ENCODE peak calls at places on chromosomes 3 and 15, in five cellular contexts. D is HCT116, P is breast epithelium, H is GM23338, I is sigmoid colon. O is an unnamed sample.

GRCh38 chr3:13587442-13587841 is 38.5 kb downstream of the FBLN2 start:
- DNase-seq in P (no peak), H (peak; percentile 50), D (no peak), I (peak; percentile 24), O (no peak)

GRCh38 chr3:59251899-59252298 is 202.1 kb upstream of the CFAP20DC start:
- DNase-seq in H (no peak), I (no peak), P (no peak), D (no peak), O (no peak)

GRCh38 chr15:70762469-70763119 is 764 bp downstream of the UACA start:
- DNase-seq in P (peak; percentile 45), D (peak; percentile 8), I (peak; percentile 74), H (peak; percentile 53), O (peak; percentile 87)

GRCh38 chr3:100261481-100261903 is 700 bp downstream of the TBC1D23 start:
- DNase-seq in I (no peak), P (no peak), H (no peak), D (no peak), O (no peak)

GRCh38 chr3:115239717-115240116 is 92.6 kb upstream of the ZBTB20 start:
- DNase-seq in H (no peak), I (peak; percentile 60), P (no peak), D (peak; percentile 90), O (no peak)

GRCh38 chr3:158168996-158169573 is 59.2 kb downstream of the RSRC1 start:
- DNase-seq in D (no peak), H (no peak), I (no peak), P (no peak), O (no peak)

GRCh38 chr3:170918715-170919114 is 10.3 kb upstream of the EIF5A2 start:
- DNase-seq in P (no peak), I (no peak), D (no peak), H (peak; percentile 20), O (no peak)

GRCh38 chr3:29265673-29266072 is 15.2 kb upstream of the RBMS3 start:
- DNase-seq in P (no peak), I (no peak), D (no peak), H (no peak), O (no peak)

GRCh38 chr3:130539005-130539404 is 22.0 kb downstream of the COL6A6 start:
- DNase-seq in I (no peak), H (peak; percentile 84), D (peak; percentile 40), P (no peak), O (peak; percentile 15)

GRCh38 chr3:33438871-33439270 is 1.3 kb downstream of the UBP1 start:
- DNase-seq in H (no peak), D (no peak), P (no peak), I (no peak), O (no peak)

GRCh38 chr3:87333393-87333892 is 57.1 kb upstream of the POU1F1 start:
- DNase-seq in H (no peak), D (peak; percentile 79), I (no peak), P (no peak), O (no peak)

GRCh38 chr15:59306520-59307163 is 66.0 kb downstream of the MYO1E start:
- DNase-seq in H (no peak), I (no peak), D (no peak), P (no peak), O (no peak)

GRCh38 chr3:87206070-87206469 is 21.0 kb upstream of the CHMP2B start:
- DNase-seq in D (no peak), H (no peak), I (no peak), P (no peak), O (no peak)

GRCh38 chr15:93831641-93832040 is 399.7 kb upstream of the MCTP2 start:
- DNase-seq in P (no peak), H (no peak), D (no peak), I (no peak), O (no peak)

GRCh38 chr15:96324192-96324895 is 6.2 kb upstream of the NR2F2 start:
- DNase-seq in D (no peak), H (no peak), P (no peak), I (peak; percentile 82), O (no peak)

GRCh38 chr15:60620707-60621106 is 141.8 kb upstream of the ICE2 start:
- DNase-seq in I (peak; percentile 86), D (no peak), P (no peak), H (peak; percentile 66), O (peak; percentile 41)

GRCh38 chr15:80915462-80915861 is 74.2 kb downstream of the MESD start:
- DNase-seq in I (no peak), D (no peak), P (no peak), H (peak; percentile 88), O (no peak)

GRCh38 chr3:186882881-186883685 is 40.6 kb downstream of the ADIPOQ start:
- DNase-seq in P (no peak), I (no peak), D (peak; percentile 48), H (no peak), O (no peak)

GRCh38 chr3:189621948-189622603 is 9.1 kb upstream of the TP63 start:
- DNase-seq in P (peak; percentile 45), I (no peak), D (no peak), H (no peak), O (no peak)

GRCh38 chr3:112390783-112391641 is 58.1 kb downstream of the CD200 start:
- DNase-seq in P (peak; percentile 40), H (peak; percentile 72), I (no peak), D (no peak), O (no peak)

GRCh38 chr3:13747627-13748026 is 132.2 kb downstream of the WNT7A start:
- DNase-seq in H (no peak), P (no peak), I (no peak), D (no peak), O (no peak)

GRCh38 chr3:46668591-46668990 is 24.9 kb downstream of the ALS2CL start:
- DNase-seq in H (no peak), P (no peak), D (no peak), I (peak; percentile 44), O (no peak)

GRCh38 chr3:127671523-127672428 is 976 bp upstream of the ABTB1 start:
- DNase-seq in H (peak; percentile 32), D (no peak), P (no peak), I (peak; percentile 69), O (peak; percentile 22)

GRCh38 chr3:50353231-50354004 is 2.8 kb downstream of the CYB561D2 start:
- DNase-seq in D (no peak), H (no peak), I (no peak), P (no peak), O (peak; percentile 63)
- TF ChIP-seq POLR2AphosphoS5 in D (no peak), H (no peak), I (no peak), P (no peak), O (no peak)

GRCh38 chr3:15860014-15860934 is 62.5 kb upstream of the ANKRD28 start:
- DNase-seq in I (peak; percentile 75), H (peak; percentile 76), D (peak; percentile 49), P (peak; percentile 22), O (peak; percentile 25)

GRCh38 chr3:15859507-15860013 is 61.8 kb upstream of the ANKRD28 start:
- DNase-seq in H (peak; percentile 84), P (peak; percentile 74), I (peak; percentile 87), D (peak; percentile 52), O (peak; percentile 89)

GRCh38 chr3:15861163-15861562 is 63.4 kb upstream of the ANKRD28 start:
- DNase-seq in P (no peak), D (no peak), H (no peak), I (no peak), O (no peak)

GRCh38 chr3:15858547-15859506 is 61.0 kb upstream of the ANKRD28 start:
- DNase-seq in H (peak; percentile 86), I (no peak), P (peak; percentile 29), D (no peak), O (peak; percentile 80)
- TF ChIP-seq POLR2AphosphoS5 in H (no peak), I (no peak), P (peak; percentile 8), D (peak; percentile 30), O (no peak)

GRCh38 chr15:98565566-98565965 is 82.8 kb upstream of the IGF1R start:
- DNase-seq in H (no peak), I (no peak), P (no peak), D (no peak), O (no peak)

GRCh38 chr15:98567951-98568350 is 80.4 kb upstream of the IGF1R start:
- DNase-seq in D (no peak), I (no peak), P (no peak), H (no peak), O (no peak)

GRCh38 chr15:98561169-98561941 is 87.0 kb upstream of the IGF1R start:
- DNase-seq in I (no peak), P (no peak), D (no peak), H (no peak), O (no peak)

GRCh38 chr15:98560338-98560737 is 88.0 kb upstream of the IGF1R start:
- DNase-seq in H (no peak), D (no peak), I (no peak), P (no peak), O (no peak)

DNA sequence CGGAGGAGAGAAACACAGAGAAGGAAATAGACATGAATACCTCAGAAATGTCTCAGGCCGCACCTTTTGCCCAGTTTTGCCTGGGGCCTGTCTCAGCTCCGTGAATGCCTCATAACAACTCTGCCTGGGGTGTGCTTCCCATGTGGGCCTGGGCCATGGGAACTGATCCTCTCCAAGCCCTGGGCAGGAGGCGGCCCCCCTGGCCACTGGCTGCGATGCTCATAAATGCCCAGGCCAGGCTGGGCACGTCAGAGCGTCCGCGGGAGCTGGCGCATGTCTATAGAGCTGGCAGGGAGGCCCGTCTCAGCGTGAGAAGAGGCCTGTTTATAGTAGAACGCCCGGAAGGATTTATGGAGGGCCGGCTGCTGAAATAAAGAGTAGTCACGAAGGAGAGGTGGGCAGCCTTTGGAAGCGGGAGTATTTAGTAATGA is 86.0 kb upstream of the IGF1R start:
- DNase-seq in P (no peak), I (peak; percentile 94), D (no peak), H (no peak), O (peak; percentile 50)
- TF ChIP-seq POLR2AphosphoS5 in P (no peak), I (peak; percentile 50), D (no peak), H (no peak), O (no peak)

DNA sequence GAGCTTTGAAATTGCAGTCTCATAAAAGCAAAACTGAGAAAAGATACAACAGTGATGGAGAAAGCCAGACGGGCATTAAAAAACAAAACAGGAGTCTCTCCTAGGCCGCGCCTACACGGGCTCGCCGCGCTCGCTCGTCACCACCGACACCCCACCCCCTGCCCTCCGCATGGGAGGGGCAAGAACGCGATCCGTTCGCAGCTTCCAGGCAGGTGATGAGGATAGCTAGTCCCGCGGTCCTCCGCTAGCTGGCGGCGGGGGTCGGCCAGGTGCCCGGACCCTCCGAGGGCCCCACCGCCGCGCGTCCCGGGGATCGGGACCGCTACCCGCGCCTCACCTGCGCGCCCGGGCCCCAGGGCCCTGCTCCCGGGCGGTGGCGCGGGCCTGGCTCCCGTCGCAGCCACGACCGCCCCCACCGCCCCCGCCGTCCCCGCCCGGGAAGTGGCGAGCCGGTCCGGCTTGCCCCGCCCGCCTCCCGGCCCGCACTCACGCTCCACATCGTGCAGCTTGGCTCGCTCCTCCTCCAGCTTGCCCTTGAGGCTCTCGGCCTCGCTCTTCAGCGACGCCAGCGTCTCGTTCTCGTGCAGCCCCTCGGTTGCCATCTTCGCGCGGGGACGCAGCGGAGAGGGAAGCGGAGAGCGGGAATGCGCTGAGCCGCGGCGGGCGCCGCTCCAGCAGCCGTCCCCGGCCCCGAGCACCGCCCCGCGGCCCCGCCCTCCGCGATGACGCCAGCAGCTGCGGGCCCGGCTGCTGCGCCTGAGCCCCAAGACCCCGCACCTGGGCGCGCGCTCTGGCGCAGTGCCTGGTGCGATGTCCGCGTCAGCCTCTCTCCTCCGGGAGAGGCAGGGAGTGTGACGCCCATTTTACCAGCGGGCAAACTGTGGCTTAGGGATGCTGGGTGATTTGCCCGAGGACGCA is 11.7 kb downstream of the GNB5 start:
- DNase-seq in H (peak; percentile 94), P (peak; percentile 89), I (peak; percentile 95), D (peak; percentile 65), O (peak; percentile 98)
- TF ChIP-seq POLR2AphosphoS5 in H (peak; percentile 84), P (peak; percentile 78), I (peak; percentile 67), D (peak; percentile 73), O (peak; percentile 44)